ENCODE peak calls at places on chromosomes 7 and 10, in ten cellular contexts. U, D, Z, Q, N, B, J, V, M and L are unnamed samples.

GRCh38 chr10:31644931-31645633 is 283.5 kb downstream of the ARHGAP12 start:
- DNase-seq in Q (no peak), M (no peak), U (no peak), D (no peak), Z (no peak), V (no peak), B (no peak), J (no peak), N (no peak), L (no peak)

GRCh38 chr7:494261-494687 is 25.4 kb downstream of the PDGFA start:
- DNase-seq in J (no peak), B (no peak), N (no peak), V (no peak), Z (peak; percentile 96), M (no peak), D (no peak), U (no peak), Q (no peak), L (no peak)

GRCh38 chr7:112630565-112630964 is 149.8 kb downstream of the LSMEM1 start:
- DNase-seq in Z (no peak), M (no peak), Q (peak; percentile 25), U (peak; percentile 44), N (no peak), B (no peak), D (no peak), V (no peak), J (no peak), L (no peak)

GRCh38 chr10:70952446-70952845 is 64.1 kb upstream of the PCBD1 start:
- DNase-seq in Z (no peak), D (no peak), B (no peak), Q (no peak), U (no peak), V (no peak), M (no peak), J (no peak), N (no peak), L (no peak)

GRCh38 chr7:94250984-94251383 is 143.7 kb upstream of the COL1A2 start:
- DNase-seq in Q (no peak), N (no peak), U (no peak), B (no peak), M (no peak), V (no peak), J (no peak), D (no peak), Z (no peak), L (no peak)

GRCh38 chr10:32112055-32112454 is 55.8 kb upstream of the KIF5B start:
- DNase-seq in M (no peak), U (peak; percentile 59), B (peak; percentile 6), V (no peak), N (no peak), Z (no peak), Q (no peak), J (no peak), D (no peak), L (no peak)

GRCh38 chr7:151837285-151838042 is 39.5 kb downstream of the PRKAG2 start:
- DNase-seq in D (no peak), V (peak; percentile 44), U (no peak), B (no peak), Q (no peak), M (peak; percentile 30), J (no peak), Z (no peak), N (no peak), L (no peak)

GRCh38 chr10:127735156-127735555 is 1.8 kb upstream of the FOXI2 start:
- DNase-seq in Q (no peak), J (no peak), M (peak; percentile 7), U (no peak), V (no peak), Z (no peak), D (no peak), B (no peak), N (no peak), L (no peak)

GRCh38 chr10:132984801-132985545 is 42.6 kb upstream of the CFAP46 start:
- DNase-seq in V (no peak), D (no peak), U (no peak), N (no peak), Z (no peak), J (no peak), M (peak; percentile 62), Q (no peak), B (no peak), L (no peak)

GRCh38 chr7:118606632-118607031 is 382.1 kb downstream of the ANKRD7 start:
- DNase-seq in M (no peak), N (no peak), B (no peak), U (no peak), J (no peak), D (no peak), Q (no peak), V (no peak), Z (no peak), L (no peak)

GRCh38 chr7:44884553-44885393 is 557 bp downstream of the PURB start:
- DNase-seq in D (peak; percentile 56), M (peak; percentile 57), B (no peak), U (peak; percentile 77), N (no peak), Q (no peak), Z (peak; percentile 72), V (peak; percentile 38), J (peak; percentile 59), L (peak; percentile 55)

GRCh38 chr10:132688580-132689420 is 97.1 kb downstream of the NKX6-2 start:
- DNase-seq in B (no peak), M (no peak), U (no peak), V (no peak), Q (no peak), N (no peak), Z (no peak), J (no peak), D (peak; percentile 36), L (no peak)

GRCh38 chr10:114245128-114245791 is 6.2 kb downstream of the VWA2 start:
- DNase-seq in M (no peak), U (no peak), Q (no peak), N (no peak), J (no peak), Z (no peak), B (no peak), V (no peak), D (no peak), L (peak; percentile 68)
- TF ChIP-seq POLR2AphosphoS5 in M (no peak), U (no peak), Q (no peak), N (no peak), J (no peak), Z (no peak), B (no peak), V (no peak), D (no peak), L (no peak)

DNA sequence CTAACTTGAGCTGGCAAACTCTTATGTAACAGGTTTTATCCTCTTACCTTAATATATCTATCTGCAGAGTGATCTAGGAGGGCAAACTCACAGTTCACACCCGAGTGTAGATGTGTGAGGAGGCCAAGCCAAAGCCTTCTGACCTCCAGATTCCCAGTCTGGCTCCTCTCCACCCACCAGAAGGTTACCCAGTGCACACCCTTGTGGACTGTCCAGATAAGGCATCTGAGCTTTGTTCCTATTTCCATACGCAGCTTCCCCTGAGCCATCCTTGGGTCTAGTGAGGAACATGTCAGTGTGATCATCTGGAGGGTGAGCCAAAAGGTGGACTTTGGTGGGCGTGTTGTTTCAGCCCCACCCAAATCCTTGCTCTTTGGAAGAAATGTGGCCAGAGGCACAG is 203.0 kb upstream of the MEOX2 start:
- DNase-seq in N (no peak), Z (peak; percentile 6), Q (no peak), M (peak; percentile 29), B (peak; percentile 15), D (no peak), J (no peak), V (peak; percentile 18), U (peak; percentile 29), L (no peak)
- TF ChIP-seq CTCF in N (no peak), Z (peak; percentile 44), Q (no peak), M (peak; percentile 51), B (no peak), D (peak; percentile 25), J (peak; percentile 14), V (no peak), U (peak; percentile 24), L (no peak)

GRCh38 chr10:73497623-73498022 is 1.8 kb upstream of the PPP3CB start:
- DNase-seq in D (no peak), Z (no peak), Q (no peak), V (no peak), B (no peak), M (no peak), U (no peak), J (no peak), N (no peak), L (no peak)
- TF ChIP-seq POLR2AphosphoS5 in D (no peak), Z (no peak), Q (no peak), V (no peak), B (no peak), M (no peak), U (no peak), J (no peak), N (no peak), L (no peak)

DNA sequence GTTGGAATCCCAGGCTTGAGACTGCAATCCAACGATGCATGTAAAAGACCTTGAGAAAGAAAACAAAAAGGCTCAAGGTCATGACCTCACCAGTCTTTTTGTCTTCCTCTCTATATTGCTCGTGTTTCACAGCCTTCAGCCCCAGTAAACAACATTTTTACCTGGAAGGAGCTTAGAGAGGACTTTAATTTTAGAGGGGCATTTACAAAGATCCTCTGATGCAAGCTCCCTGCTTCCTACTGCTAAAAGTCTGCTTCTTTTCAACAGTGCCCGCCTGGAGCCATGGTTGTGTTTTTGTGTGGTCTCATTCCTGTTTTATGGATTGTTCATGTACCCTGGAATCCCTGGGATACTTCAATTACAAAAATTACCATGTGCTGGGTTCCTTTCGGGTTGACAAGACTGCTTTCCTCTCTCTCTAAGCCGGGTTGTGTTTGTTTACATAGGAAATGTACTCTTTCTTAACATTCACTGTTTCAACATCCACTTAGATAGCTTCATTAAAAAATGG is 320.0 kb upstream of the NFE2L3 start:
- DNase-seq in Q (no peak), B (no peak), J (no peak), U (no peak), V (no peak), N (no peak), Z (no peak), D (no peak), M (peak; percentile 19), L (no peak)
- TF ChIP-seq CTCF in Q (no peak), B (no peak), J (no peak), U (no peak), V (no peak), N (no peak), Z (no peak), D (no peak), M (no peak), L (no peak)

DNA sequence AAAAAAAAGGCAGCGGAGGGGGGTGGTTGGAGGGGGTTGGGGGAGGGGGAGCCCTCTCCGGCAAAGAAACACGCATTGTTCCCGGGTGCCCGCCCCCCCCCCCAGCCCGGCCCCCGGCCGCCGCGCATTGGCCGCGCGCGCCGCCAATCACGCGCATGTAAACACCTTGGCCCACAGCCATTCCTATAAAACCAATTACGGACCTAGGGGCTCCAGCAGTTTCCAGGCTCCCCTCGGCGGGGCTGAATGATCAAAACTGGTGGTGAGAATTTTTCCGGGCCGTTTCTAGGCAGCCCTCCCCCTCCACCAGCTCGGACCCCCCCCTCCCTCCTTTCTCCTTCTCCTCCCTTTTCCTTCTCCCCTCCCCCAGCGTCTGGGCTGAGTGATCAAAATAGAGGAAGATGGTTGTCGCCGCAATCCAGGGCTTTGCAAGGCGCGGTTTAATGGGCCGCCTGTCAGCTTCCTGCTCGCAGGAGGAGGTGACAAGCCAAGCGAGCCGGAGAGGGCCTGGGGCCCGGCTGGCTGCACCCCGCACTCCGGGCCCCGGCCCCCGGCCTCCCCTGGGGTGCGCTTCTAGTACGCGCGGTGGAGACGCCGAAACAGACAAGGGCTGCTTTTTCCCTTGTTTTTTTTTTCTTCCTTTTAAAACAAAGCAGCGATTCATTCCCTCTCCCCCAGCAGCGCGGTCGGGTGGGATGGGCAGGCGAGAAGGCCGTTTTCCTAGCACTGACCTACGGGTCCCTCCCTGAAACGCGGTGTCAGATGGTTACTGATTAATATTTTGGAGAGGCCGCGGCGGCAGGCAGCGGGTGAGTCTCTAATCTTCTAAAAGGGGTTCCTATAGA is 432 bp upstream of the TNRC18 start:
- DNase-seq in Z (peak; percentile 98), J (peak; percentile 95), D (peak; percentile 95), B (peak; percentile 99), Q (peak; percentile 95), U (peak; percentile 98), N (peak; percentile 98), M (peak; percentile 98), V (peak; percentile 99), L (peak; percentile 96)
- TF ChIP-seq POLR2AphosphoS5 in Z (peak; percentile 81), J (peak; percentile 91), D (peak; percentile 68), B (peak; percentile 82), Q (peak; percentile 93), U (peak; percentile 64), N (peak; percentile 42), M (no peak), V (peak; percentile 75), L (peak; percentile 66)